ENCODE peak calls at places on chromosome X, in seven cellular contexts. A is GM12864, G is IMR-90, Y is cardiac fibroblast, H is AG04450, W is endothelial cell, Q is SK-N-SH. S is an unnamed sample.

GRCh38 chrX:37816766-37817165 is 30.6 kb downstream of the DYNLT3 start:
- DNase-seq in H (no peak), W (no peak), G (no peak), A (no peak), Y (no peak), Q (no peak), S (no peak)

GRCh38 chrX:152600853-152601635 is 36.7 kb upstream of the GABRQ start:
- DNase-seq in Y (no peak), W (peak; percentile 4), G (no peak), A (no peak), Q (peak; percentile 20), H (no peak), S (no peak)

GRCh38 chrX:47637546-47638195 is 7.9 kb upstream of the CFP start:
- DNase-seq in Q (no peak), A (no peak), G (no peak), W (no peak), Y (no peak), H (no peak), S (no peak)

GRCh38 chrX:107566603-107567262 is 61.6 kb upstream of the PRPS1 start:
- DNase-seq in Y (no peak), H (no peak), A (no peak), G (peak; percentile 34), Q (no peak), W (no peak), S (no peak)

GRCh38 chrX:104370089-104370488 is 115.4 kb upstream of the ESX1 start:
- DNase-seq in W (peak; percentile 3), Q (peak; percentile 4), H (no peak), Y (peak; percentile 2), A (no peak), G (no peak), S (peak; percentile 58)

GRCh38 chrX:78321809-78322208 is 5.6 kb downstream of the CYSLTR1 start:
- DNase-seq in A (peak; percentile 74), G (no peak), Q (no peak), Y (no peak), W (no peak), H (no peak), S (no peak)

GRCh38 chrX:106100442-106100841 is 61.9 kb upstream of the SERPINA7 start:
- DNase-seq in Y (no peak), G (no peak), Q (no peak), W (no peak), A (no peak), H (no peak), S (no peak)

GRCh38 chrX:129540725-129541184 is 696 bp downstream of the OCRL start:
- DNase-seq in H (no peak), A (no peak), G (no peak), Q (no peak), Y (peak; percentile 17), W (peak; percentile 4), S (peak; percentile 22)

GRCh38 chrX:149877636-149878035 is 3.3 kb upstream of the MAGEA8 start:
- DNase-seq in Q (no peak), W (no peak), A (no peak), G (no peak), Y (no peak), H (no peak), S (no peak)

GRCh38 chrX:20271186-20271585 is 4.5 kb upstream of the RPS6KA3 start:
- DNase-seq in A (no peak), W (no peak), G (no peak), Q (no peak), Y (no peak), H (no peak), S (no peak)

GRCh38 chrX:80578518-80579105 is 158.4 kb downstream of the TENT5D start:
- DNase-seq in H (no peak), Q (peak; percentile 41), G (peak; percentile 6), W (no peak), Y (peak; percentile 38), A (no peak), S (no peak)

GRCh38 chrX:153519569-153520285 is 2.3 kb downstream of the ATP2B3 start:
- DNase-seq in Q (no peak), H (no peak), G (peak; percentile 55), W (no peak), A (no peak), Y (no peak), S (no peak)

GRCh38 chrX:129763666-129764065 is 16.1 kb upstream of the SASH3 start:
- DNase-seq in A (no peak), Q (no peak), Y (no peak), W (no peak), G (no peak), H (no peak), S (no peak)

GRCh38 chrX:71100581-71101505 is 5.2 kb downstream of the FOXO4 start:
- DNase-seq in W (no peak), G (no peak), Y (no peak), A (no peak), H (no peak), Q (no peak), S (no peak)

GRCh38 chrX:132015875-132016274 is 7.2 kb upstream of the STK26 start:
- DNase-seq in G (no peak), W (no peak), Y (no peak), Q (no peak), A (no peak), H (no peak), S (no peak)

GRCh38 chrX:6383911-6384310 is 151.0 kb downstream of the VCX3A start:
- DNase-seq in Y (no peak), W (no peak), A (no peak), H (no peak), G (no peak), Q (no peak), S (no peak)

GRCh38 chrX:13652256-13653021 is 502 bp upstream of the TCEANC start:
- DNase-seq in A (no peak), Y (peak; percentile 79), W (no peak), Q (peak; percentile 13), H (peak; percentile 92), G (peak; percentile 98), S (peak; percentile 34)

GRCh38 chrX:29947225-29947624 is 268.1 kb upstream of the MAGEB2 start:
- DNase-seq in A (no peak), Y (no peak), Q (no peak), G (no peak), H (no peak), W (no peak), S (no peak)

GRCh38 chrX:70433848-70434351 is 10.7 kb upstream of the DLG3 start:
- DNase-seq in Q (peak; percentile 79), W (peak; percentile 66), Y (peak; percentile 55), A (no peak), H (no peak), G (peak; percentile 31), S (peak; percentile 83)

GRCh38 chrX:148871422-148872152 is 371.2 kb downstream of the AFF2 start:
- DNase-seq in W (no peak), G (peak; percentile 70), Y (peak; percentile 73), A (no peak), Q (no peak), H (peak; percentile 49), S (no peak)

GRCh38 chrX:45070116-45071007 is 130.3 kb downstream of the DIPK2B start:
- DNase-seq in A (peak; percentile 31), H (peak; percentile 1), Y (peak; percentile 73), W (no peak), G (peak; percentile 67), Q (peak; percentile 36), S (peak; percentile 12)

DNA sequence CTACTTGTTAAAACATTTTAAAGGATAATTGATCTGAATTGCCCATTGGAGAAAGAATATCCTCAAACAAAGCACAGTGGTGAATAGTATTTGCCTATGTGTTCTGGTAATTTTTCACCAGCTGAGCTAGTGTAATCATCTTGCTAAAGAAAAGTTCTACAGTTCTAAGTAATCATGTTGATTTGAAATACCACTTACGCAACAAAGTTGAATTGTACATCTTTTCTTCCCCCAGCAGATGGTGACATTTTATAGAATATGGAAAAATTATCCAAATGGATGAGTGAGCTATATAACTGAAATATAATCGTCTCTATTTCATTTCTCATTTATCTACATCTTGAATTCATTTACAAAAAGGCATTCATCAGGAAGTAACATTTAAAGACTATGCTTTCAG is 9.7 kb upstream of the ZNF674 start:
- DNase-seq in A (no peak), Y (peak; percentile 57), H (no peak), G (peak; percentile 58), Q (no peak), W (no peak), S (no peak)
- TF ChIP-seq CTCF in A (no peak), Y (peak; percentile 30), H (peak; percentile 32), G (peak; percentile 57), Q (peak; percentile 66), W (no peak), S (no peak)

GRCh38 chrX:49164589-49165360 is 2.2 kb downstream of the MAGIX start:
- DNase-seq in W (no peak), Q (peak; percentile 14), A (no peak), G (no peak), Y (no peak), H (no peak), S (no peak)

GRCh38 chrX:49163555-49164419 is 1.2 kb downstream of the MAGIX start:
- DNase-seq in H (no peak), G (peak; percentile 73), Y (peak; percentile 86), A (peak; percentile 59), W (peak; percentile 79), Q (peak; percentile 90), S (peak; percentile 88)

GRCh38 chrX:49166914-49167739 is 4.6 kb downstream of the MAGIX start:
- DNase-seq in H (no peak), G (peak; percentile 73), W (no peak), A (no peak), Q (peak; percentile 30), Y (peak; percentile 88), S (peak; percentile 70)

GRCh38 chrX:49167740-49168108 is 4.0 kb upstream of the PLP2 start:
- DNase-seq in W (no peak), Y (no peak), H (no peak), G (no peak), A (no peak), Q (no peak), S (no peak)

GRCh38 chrX:49165901-49166881 is 3.6 kb downstream of the MAGIX start:
- DNase-seq in A (no peak), Y (peak; percentile 74), Q (peak; percentile 72), H (no peak), G (peak; percentile 61), W (peak; percentile 45), S (peak; percentile 88)
- TF ChIP-seq CTCF in A (peak; percentile 36), Y (no peak), Q (no peak), H (no peak), G (no peak), W (no peak), S (no peak)

GRCh38 chrX:140317462-140317861 is 187.4 kb downstream of the SOX3 start:
- DNase-seq in A (no peak), W (no peak), Y (no peak), H (no peak), Q (no peak), G (no peak), S (no peak)
- TF ChIP-seq CTCF in A (no peak), W (no peak), Y (no peak), H (no peak), Q (no peak), G (no peak), S (no peak)

DNA sequence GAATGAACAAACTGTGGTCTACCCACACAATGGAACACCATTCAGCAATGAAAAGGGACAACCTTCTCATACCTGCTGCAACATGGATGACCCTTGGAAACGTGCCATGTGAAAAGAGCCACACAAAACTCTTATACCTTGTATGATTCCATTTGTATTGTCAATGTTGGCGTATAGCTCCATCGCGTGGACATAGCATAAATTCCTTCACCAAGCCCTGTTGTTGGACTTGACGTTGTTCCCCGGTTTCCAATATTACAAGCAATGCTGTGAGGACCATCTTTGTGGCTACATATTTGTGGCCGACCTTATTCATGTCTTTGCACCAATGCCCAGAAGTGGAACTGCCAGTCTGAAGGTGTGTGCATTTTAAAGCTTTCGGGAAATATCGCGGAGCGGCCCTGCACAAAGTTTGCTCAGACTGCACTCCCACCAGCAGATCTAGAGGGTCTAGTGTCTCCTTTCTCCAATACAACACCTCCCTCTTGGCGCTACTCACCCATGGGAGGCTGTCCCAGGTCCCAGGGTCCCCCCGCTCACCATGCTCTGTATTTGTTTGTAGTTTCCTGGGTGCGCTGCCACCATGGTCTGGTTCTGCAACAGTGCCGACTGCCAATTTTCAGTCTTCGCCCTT is at the start of gene CLDN34:
- DNase-seq in H (no peak), A (no peak), W (no peak), Y (no peak), G (no peak), Q (no peak), S (no peak)
- TF ChIP-seq CTCF in H (no peak), A (no peak), W (no peak), Y (no peak), G (no peak), Q (no peak), S (no peak)

S was measured in Calu3.